ENCODE peak calls at places on chromosomes 3 and 15, in five cellular contexts. R is mesothelial cell of epicardium; O is HepG2; K is CD4-positive, alpha-beta T cell; W is heart left ventricle. P is an unnamed sample.

GRCh38 chr3:129934234-129935123 is 40.0 kb upstream of the TRH start:
- DNase-seq in W (peak), O (peak), K (peak), R (peak), P (no peak)

GRCh38 chr15:85112997-85113396 is 131.3 kb downstream of the PDE8A start:
- DNase-seq in K (no peak), R (no peak), W (no peak), O (no peak), P (no peak)

GRCh38 chr3:45706133-45706808 is 17.1 kb downstream of the SACM1L start:
- DNase-seq in K (no peak), O (no peak), W (no peak), R (no peak), P (no peak)

GRCh38 chr3:152309535-152310317 is 41.0 kb downstream of the MBNL1 start:
- DNase-seq in W (no peak), R (no peak), K (no peak), O (no peak), P (no peak)

GRCh38 chr3:152835311-152836102 is 576 bp downstream of the P2RY1 start:
- DNase-seq in R (peak), O (no peak), K (no peak), W (peak), P (no peak)

GRCh38 chr15:69415381-69415780 is 1.2 kb downstream of the KIF23 start:
- DNase-seq in O (no peak), K (no peak), W (no peak), R (no peak), P (no peak)

GRCh38 chr3:30805695-30806094 is 88.8 kb downstream of the GADL1 start:
- DNase-seq in R (no peak), O (no peak), W (no peak), K (no peak), P (no peak)

GRCh38 chr3:58104712-58105111 is 96.5 kb downstream of the FLNB start:
- DNase-seq in W (no peak), O (no peak), R (no peak), K (no peak), P (no peak)

GRCh38 chr15:36898522-36899126 is 201.7 kb downstream of the MEIS2 start:
- DNase-seq in W (no peak), K (no peak), O (peak), R (no peak), P (no peak)

GRCh38 chr15:77819841-77820728 is 187.4 kb upstream of the LINGO1 start:
- DNase-seq in W (no peak), K (no peak), O (peak), R (peak), P (no peak)

GRCh38 chr15:80878242-80878866 is 99.2 kb downstream of the CEMIP start:
- DNase-seq in K (no peak), R (no peak), W (no peak), O (no peak), P (no peak)

GRCh38 chr3:150035400-150035799 is 64.7 kb upstream of the PFN2 start:
- DNase-seq in K (no peak), W (no peak), R (no peak), O (no peak), P (no peak)

GRCh38 chr3:108546249-108546648 is 35.9 kb upstream of the MYH15 start:
- DNase-seq in W (no peak), O (no peak), K (no peak), R (no peak), P (no peak)

GRCh38 chr3:132730891-132731580 is 8.8 kb upstream of the NPHP3 start:
- DNase-seq in O (peak), R (no peak), W (no peak), K (no peak), P (no peak)

GRCh38 chr3:120678331-120678845 is 3.7 kb downstream of the HGD start:
- DNase-seq in K (no peak), O (peak), W (peak), R (no peak), P (no peak)

GRCh38 chr3:101791778-101792177 is 12.8 kb downstream of the NXPE3 start:
- DNase-seq in W (no peak), R (no peak), O (no peak), K (no peak), P (no peak)

GRCh38 chr15:71078506-71079207 is 36.6 kb upstream of the THSD4 start:
- DNase-seq in R (no peak), K (no peak), O (no peak), W (no peak), P (no peak)

GRCh38 chr15:67091073-67091965 is 25.9 kb downstream of the SMAD3 start:
- DNase-seq in R (peak), O (no peak), W (peak), K (peak), P (no peak)

GRCh38 chr15:85702321-85703230 is 92.1 kb downstream of the KLHL25 start:
- DNase-seq in R (no peak), W (no peak), O (no peak), K (no peak), P (no peak)

GRCh38 chr3:69370945-69371301 is 15.0 kb downstream of the FRMD4B start:
- DNase-seq in R (no peak), K (no peak), W (no peak), O (no peak), P (no peak)

GRCh38 chr3:169028716-169029115 is 634.8 kb downstream of the MECOM start:
- DNase-seq in W (no peak), K (no peak), O (no peak), R (no peak), P (no peak)

GRCh38 chr3:13544293-13544831 is 4.6 kb upstream of the FBLN2 start:
- DNase-seq in K (no peak), R (no peak), O (no peak), W (no peak), P (no peak)

GRCh38 chr3:98388147-98388546 is 2.3 kb upstream of the OR5K3 start:
- DNase-seq in O (no peak), R (no peak), K (no peak), W (no peak), P (no peak)

GRCh38 chr15:59614153-59614552 is 2.6 kb downstream of the GCNT3 start:
- DNase-seq in O (no peak), K (no peak), R (no peak), W (no peak), P (no peak)

GRCh38 chr15:36315649-36316048 is 263.8 kb upstream of the CDIN1 start:
- DNase-seq in W (no peak), K (no peak), R (no peak), O (no peak), P (no peak)

GRCh38 chr15:31083394-31083790 is 18.1 kb downstream of the TRPM1 start:
- DNase-seq in K (no peak), O (peak), R (no peak), W (no peak), P (no peak)

GRCh38 chr3:14796403-14797077 is 22.2 kb upstream of the FGD5 start:
- DNase-seq in W (no peak), O (no peak), R (peak), K (no peak), P (no peak)

GRCh38 chr3:177703788-177704187 is 506.5 kb upstream of the TBL1XR1 start:
- DNase-seq in W (no peak), K (no peak), O (no peak), R (no peak), P (no peak)

GRCh38 chr3:187011915-187012314 is 81.6 kb downstream of the ST6GAL1 start:
- DNase-seq in R (no peak), K (no peak), W (no peak), O (no peak), P (no peak)

GRCh38 chr3:147410126-147410517 is 957 bp downstream of the ZIC1 start:
- DNase-seq in R (no peak), W (no peak), O (no peak), K (no peak), P (no peak)

GRCh38 chr15:76235186-76235826 is 76.0 kb downstream of the ETFA start:
- DNase-seq in O (peak), K (no peak), R (no peak), W (no peak), P (no peak)

GRCh38 chr15:32956006-32956405 is 238.2 kb downstream of the GREM1 start:
- DNase-seq in O (peak), K (no peak), R (no peak), W (no peak), P (no peak)

GRCh38 chr3:126461450-126462070 is 14.1 kb downstream of the ZXDC start:
- DNase-seq in R (no peak), W (no peak), O (no peak), K (no peak), P (no peak)

DNA sequence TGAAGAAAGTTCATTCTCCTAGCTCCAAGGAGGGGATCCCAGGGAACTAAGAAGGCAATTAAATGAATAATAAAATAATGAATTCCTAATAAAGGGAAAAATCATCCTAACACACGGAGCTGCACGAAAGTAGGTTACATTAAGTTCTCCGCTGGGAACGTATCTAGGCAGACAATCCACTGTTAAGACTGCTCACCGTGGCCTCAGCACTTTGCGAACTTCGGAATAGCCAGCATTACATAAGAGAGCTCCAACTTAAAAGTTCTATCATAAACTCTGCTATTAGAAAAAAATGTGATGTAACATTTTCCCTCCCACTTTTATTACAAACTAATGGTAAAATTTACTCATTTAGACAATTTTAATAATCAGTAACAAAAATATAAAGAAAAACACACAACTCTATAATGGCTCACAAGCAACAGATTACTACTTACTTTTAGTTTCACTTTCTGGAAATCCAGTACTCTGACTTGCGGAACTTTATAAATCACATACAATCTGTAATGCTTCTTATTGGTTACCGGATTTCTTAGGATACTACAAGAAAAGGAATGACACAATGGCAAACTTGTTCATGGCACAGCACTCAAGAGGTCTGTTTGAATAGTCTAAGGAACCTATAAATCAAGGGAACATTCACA is 8.5 kb downstream of the SNRPA1 start:
- DNase-seq in O (no peak), W (no peak), K (no peak), R (no peak), P (no peak)
- TF ChIP-seq CTCF in O (no peak), W (no peak), K (no peak), R (no peak), P (no peak)

GRCh38 chr3:88528494-88528893 is 378.7 kb downstream of the C3orf38 start:
- DNase-seq in K (no peak), W (no peak), O (no peak), R (no peak), P (no peak)
- TF ChIP-seq CTCF in K (no peak), W (no peak), O (no peak), R (no peak), P (no peak)

GRCh38 chr15:99981223-99981647 is 248.0 kb upstream of the LYSMD4 start:
- DNase-seq in R (no peak), O (no peak), W (no peak), K (no peak), P (no peak)
- TF ChIP-seq CTCF in R (no peak), O (peak), W (no peak), K (no peak), P (no peak)

GRCh38 chr3:151281671-151282334 is 3.5 kb upstream of the P2RY14 start:
- DNase-seq in R (no peak), W (peak), K (no peak), O (no peak), P (no peak)

GRCh38 chr3:151285940-151286339 is 7.6 kb upstream of the P2RY14 start:
- DNase-seq in K (no peak), R (no peak), W (no peak), O (no peak), P (no peak)

GRCh38 chr3:151283387-151283786 is 5.0 kb upstream of the P2RY14 start:
- DNase-seq in R (no peak), W (no peak), O (no peak), K (no peak), P (no peak)

GRCh38 chr3:151283907-151284461 is 5.6 kb upstream of the P2RY14 start:
- DNase-seq in R (no peak), K (no peak), O (peak), W (peak), P (no peak)

DNA sequence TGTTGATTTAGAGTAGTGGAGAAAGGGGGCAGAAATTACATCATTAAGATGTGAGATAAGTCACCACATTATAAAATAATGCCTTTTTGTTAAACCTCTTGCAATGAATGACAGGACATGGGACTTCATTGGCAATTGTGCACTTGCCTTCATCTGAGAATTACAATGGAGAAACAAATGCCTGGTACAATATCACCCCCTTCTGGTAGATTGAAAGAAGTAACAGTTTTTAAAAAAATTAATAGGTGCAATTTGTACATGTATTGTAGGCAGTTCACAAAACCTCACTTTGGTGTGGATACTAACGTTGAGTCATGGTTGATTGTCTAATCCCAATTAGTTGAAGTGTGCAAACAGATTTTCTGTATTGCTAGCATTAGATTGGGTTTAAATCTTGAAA is 4.6 kb upstream of the P2RY14 start:
- DNase-seq in R (no peak), W (no peak), O (peak), K (no peak), P (no peak)
- TF ChIP-seq CTCF in R (peak), W (peak), O (peak), K (peak), P (peak)

DNA sequence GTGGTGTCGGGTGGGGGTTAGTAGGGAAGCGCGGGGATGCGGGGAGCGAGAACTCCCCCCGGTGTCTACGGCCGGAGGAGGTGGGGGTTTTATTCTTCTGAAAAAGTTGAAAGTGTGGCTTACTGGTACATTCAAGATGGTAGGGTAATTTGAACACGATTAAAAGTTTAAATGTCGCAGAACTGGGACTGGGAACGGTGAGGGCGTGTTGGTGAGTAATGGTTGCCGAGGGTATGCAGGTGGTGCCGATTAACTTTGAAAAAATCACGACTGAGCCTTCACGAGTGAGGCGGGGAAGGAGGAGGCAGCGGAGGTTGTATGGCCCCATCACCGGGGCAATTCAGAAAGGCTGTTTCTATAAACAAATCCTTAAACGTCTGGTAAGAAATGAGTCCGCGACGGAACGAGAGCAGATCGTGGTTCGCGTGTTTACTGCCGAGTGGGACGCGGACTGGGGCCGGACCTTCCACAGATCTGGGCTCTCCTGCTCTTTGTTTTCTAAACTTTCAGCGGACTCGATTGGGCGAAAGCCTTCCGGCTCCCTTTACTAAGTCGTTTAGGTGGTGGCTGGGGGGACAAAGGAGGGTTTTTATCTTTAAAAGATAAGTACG is 2.6 kb downstream of the IGF1R start:
- DNase-seq in R (peak), W (no peak), O (no peak), K (peak), P (no peak)
- TF ChIP-seq CTCF in R (no peak), W (peak), O (no peak), K (no peak), P (no peak)